ENCODE peak calls at places on chromosome 2, in seven cellular contexts. C, U, N, H, R, W and Z are unnamed samples.

GRCh38 chr2:144166743-144167142 is 353.2 kb downstream of the ZEB2 start:
- DNase-seq in U (no peak), H (no peak), R (no peak), W (no peak), C (no peak), N (no peak), Z (no peak)

GRCh38 chr2:236993-237539 is 26.8 kb downstream of the SH3YL1 start:
- DNase-seq in W (no peak), R (no peak), N (no peak), H (no peak), C (no peak), U (no peak), Z (no peak)

GRCh38 chr2:190075623-190076022 is 13.1 kb upstream of the MSTN start:
- DNase-seq in H (no peak), R (no peak), W (no peak), U (no peak), C (no peak), N (no peak), Z (no peak)

GRCh38 chr2:182761903-182762302 is 45.8 kb downstream of the DNAJC10 start:
- DNase-seq in U (peak; percentile 72), R (no peak), W (peak; percentile 55), H (no peak), C (no peak), N (no peak), Z (no peak)

GRCh38 chr2:100242891-100243670 is 79.2 kb downstream of the LONRF2 start:
- DNase-seq in U (peak; percentile 67), C (peak; percentile 86), R (peak; percentile 15), W (peak; percentile 75), N (no peak), H (peak; percentile 87), Z (peak; percentile 87)

GRCh38 chr2:138059967-138060635 is 95.8 kb downstream of the HNMT start:
- DNase-seq in N (no peak), H (no peak), W (peak; percentile 70), U (peak; percentile 90), R (peak; percentile 98), C (no peak), Z (peak; percentile 95)

GRCh38 chr2:15031745-15032240 is 399.3 kb downstream of the LRATD1 start:
- DNase-seq in H (no peak), C (no peak), R (no peak), W (no peak), U (no peak), N (no peak), Z (no peak)

GRCh38 chr2:8661736-8662135 is 20.1 kb upstream of the ID2 start:
- DNase-seq in U (peak; percentile 28), C (no peak), H (peak; percentile 43), W (peak; percentile 38), R (no peak), N (no peak), Z (peak; percentile 79)

GRCh38 chr2:228532233-228532632 is 350.7 kb upstream of the SPHKAP start:
- DNase-seq in H (no peak), W (no peak), U (no peak), R (no peak), C (no peak), N (no peak), Z (no peak)

GRCh38 chr2:136796339-136796738 is 31.0 kb downstream of the THSD7B start:
- DNase-seq in W (no peak), C (no peak), U (no peak), N (no peak), R (no peak), H (no peak), Z (no peak)

GRCh38 chr2:186841940-186842339 is 7.0 kb downstream of the ZSWIM2 start:
- DNase-seq in C (no peak), R (no peak), U (peak; percentile 42), W (no peak), H (no peak), N (no peak), Z (no peak)

GRCh38 chr2:239323473-239323872 is 77.3 kb downstream of the HDAC4 start:
- DNase-seq in R (no peak), W (no peak), C (peak; percentile 33), H (no peak), N (no peak), U (no peak), Z (no peak)

GRCh38 chr2:238835726-238836301 is 12.1 kb upstream of the TWIST2 start:
- DNase-seq in W (no peak), N (no peak), R (no peak), C (no peak), U (no peak), H (no peak), Z (no peak)

GRCh38 chr2:238263204-238264071 is 23.6 kb upstream of the HES6 start:
- DNase-seq in W (peak; percentile 94), H (peak; percentile 94), N (peak; percentile 37), R (peak; percentile 67), C (peak; percentile 91), U (peak; percentile 96), Z (peak; percentile 96)

GRCh38 chr2:105929506-105929905 is 184.8 kb downstream of the NCK2 start:
- DNase-seq in C (no peak), R (no peak), H (no peak), U (peak; percentile 58), W (no peak), N (peak; percentile 10), Z (no peak)

GRCh38 chr2:170141865-170142264 is 36.1 kb upstream of the MYO3B start:
- DNase-seq in C (no peak), N (no peak), U (no peak), R (no peak), W (no peak), H (no peak), Z (no peak)

GRCh38 chr2:227834423-227834822 is 20.8 kb downstream of the CCL20 start:
- DNase-seq in H (no peak), U (no peak), W (no peak), C (no peak), N (no peak), R (peak; percentile 62), Z (no peak)

GRCh38 chr2:168030862-168031624 is 216.4 kb downstream of the STK39 start:
- DNase-seq in N (no peak), H (no peak), U (peak; percentile 20), W (peak; percentile 82), R (peak; percentile 60), C (no peak), Z (no peak)

GRCh38 chr2:231479455-231479854 is 15.2 kb upstream of the NCL start:
- DNase-seq in W (no peak), U (no peak), H (no peak), C (no peak), N (no peak), R (no peak), Z (no peak)

GRCh38 chr2:160914217-160914616 is 246.0 kb upstream of the TANK start:
- DNase-seq in U (no peak), N (no peak), W (no peak), R (no peak), H (no peak), C (no peak), Z (no peak)

GRCh38 chr2:54601339-54601738 is 122.1 kb upstream of the EML6 start:
- DNase-seq in W (no peak), H (no peak), R (no peak), C (no peak), N (no peak), U (no peak), Z (no peak)

GRCh38 chr2:54599326-54599710 is 124.1 kb upstream of the EML6 start:
- DNase-seq in R (peak; percentile 30), N (no peak), W (no peak), H (no peak), C (no peak), U (no peak), Z (no peak)

GRCh38 chr2:54597153-54597827 is 126.2 kb upstream of the EML6 start:
- DNase-seq in U (peak; percentile 49), R (no peak), H (no peak), N (no peak), W (no peak), C (no peak), Z (peak; percentile 79)

GRCh38 chr2:54598347-54599325 is 124.8 kb upstream of the EML6 start:
- DNase-seq in C (no peak), R (no peak), N (no peak), U (no peak), H (no peak), W (no peak), Z (no peak)

GRCh38 chr2:54599914-54600313 is 123.5 kb upstream of the EML6 start:
- DNase-seq in R (peak; percentile 95), C (no peak), U (no peak), W (no peak), N (no peak), H (no peak), Z (peak; percentile 72)
- H3K4me1 ChIP-seq in R (peaks cover 31% of the 10 kb centered on the region), C (no peaks in the 10 kb centered on the region), U (peaks cover 52% of the 10 kb centered on the region), W (peaks cover 40% of the 10 kb centered on the region), N (peaks cover 81% of the 10 kb centered on the region), H (peaks cover 98% of the 10 kb centered on the region), Z (peaks cover 66% of the 10 kb centered on the region)

GRCh38 chr2:172088245-172089004 is 3.1 kb downstream of the DLX1 start:
- DNase-seq in R (no peak), W (no peak), N (no peak), U (no peak), H (no peak), C (no peak), Z (no peak)
- H3K27me3 ChIP-seq in R (peaks cover 4% of the 10 kb centered on the region), W (peaks cover 97% of the 10 kb centered on the region), N (peaks cover 99% of the 10 kb centered on the region), U (peaks cover 100% of the 10 kb centered on the region), H (peaks cover 100% of the 10 kb centered on the region), C (peaks cover 100% of the 10 kb centered on the region), Z (no peaks in the 10 kb centered on the region)

GRCh38 chr2:11761259-11761658 is 14.8 kb downstream of the LPIN1 start:
- DNase-seq in W (no peak), H (no peak), R (no peak), N (no peak), C (no peak), U (no peak), Z (no peak)
- H3K4me1 ChIP-seq in W (no peaks in the 10 kb centered on the region), H (peaks cover 13% of the 10 kb centered on the region), R (no peaks in the 10 kb centered on the region), N (peaks cover 23% of the 10 kb centered on the region), C (no peaks in the 10 kb centered on the region), U (peaks cover 48% of the 10 kb centered on the region), Z (peaks cover 11% of the 10 kb centered on the region)

GRCh38 chr2:172103471-172104292 is 982 bp upstream of the DLX2 start:
- DNase-seq in R (peak; percentile 75), U (peak; percentile 90), W (peak; percentile 87), N (peak; percentile 36), H (peak; percentile 89), C (peak; percentile 99), Z (peak; percentile 85)

GRCh38 chr2:172107690-172108586 is 5.2 kb upstream of the DLX2 start:
- DNase-seq in R (no peak), W (no peak), U (no peak), C (peak; percentile 74), H (no peak), N (no peak), Z (peak; percentile 34)

GRCh38 chr2:172102858-172103359 is at the start of gene DLX2:
- DNase-seq in N (peak; percentile 45), H (peak; percentile 86), W (peak; percentile 87), U (peak; percentile 82), C (peak; percentile 92), R (peak; percentile 84), Z (peak; percentile 90)

GRCh38 chr2:172106128-172106961 is 3.6 kb upstream of the DLX2 start:
- DNase-seq in N (no peak), C (peak; percentile 80), H (no peak), W (peak; percentile 57), R (no peak), U (peak; percentile 48), Z (peak; percentile 64)

DNA sequence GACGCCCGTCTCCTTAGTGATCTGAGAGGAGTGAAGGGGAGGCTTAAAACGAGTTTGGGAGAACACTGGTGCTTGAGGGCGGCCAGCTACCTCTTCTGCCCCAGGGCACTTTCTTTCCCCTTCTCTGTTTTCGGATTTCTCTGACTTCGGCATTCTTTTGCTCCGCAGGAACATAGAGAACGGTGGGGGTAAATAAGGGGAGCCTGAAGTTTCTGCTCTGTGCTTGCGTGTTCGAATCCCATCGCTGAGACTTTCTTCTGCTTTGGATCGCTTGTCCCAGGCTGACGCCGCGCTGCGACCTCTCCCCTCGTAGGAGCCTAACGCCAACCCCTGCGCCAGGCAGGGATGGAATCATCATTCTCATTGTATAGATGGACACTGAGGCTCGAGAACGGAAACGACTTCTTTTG is 3.0 kb upstream of the DLX2 start:
- DNase-seq in U (no peak), H (no peak), W (no peak), R (no peak), C (no peak), N (no peak), Z (no peak)
- H3K27me3 ChIP-seq in U (peaks cover 99% of the 10 kb centered on the region), H (peaks cover 92% of the 10 kb centered on the region), W (peaks cover 75% of the 10 kb centered on the region), R (no peaks in the 10 kb centered on the region), C (peaks cover 98% of the 10 kb centered on the region), N (peaks cover 76% of the 10 kb centered on the region), Z (no peaks in the 10 kb centered on the region)